ENCODE peak calls at places on chromosomes 4 and X, in eight cellular contexts. D is suprapubic skin; B is HEK293T; E is activated T-helper 9 cell treated with anti-CD3 and anti-CD28 coated beads, Interleukin-2, amount 50 U/mL, for 16 hours; W is activated T-helper 2 cell treated with anti-CD3 and anti-CD28 coated beads, Interferon-gamma antibody, Interleukin-2, Interleukin-4, amounts not matched to agents 10 μg/mL and 5 μg/mL and 100 μg/mL, durations not matched to agents 14 hours and 24 hours and 36 hours; I is tibial nerve; A is activated T-cell treated with anti-CD3 and anti-CD28 coated beads, Interleukin-2, amount 50 U/mL, for 72 hours; T is AG08396. Z is an unnamed sample.

GRCh38 chr4:168612435-168613139 is 115.7 kb downstream of the PALLD start:
- DNase-seq in D (no peak), B (no peak), E (no peak), W (no peak), I (no peak), A (no peak), T (peak), Z (no peak)

GRCh38 chr4:89799071-89799470 is 37.9 kb downstream of the SNCA start:
- DNase-seq in D (no peak), B (no peak), E (no peak), W (no peak), I (no peak), A (no peak), T (no peak), Z (no peak)

GRCh38 chrX:51804741-51805140 is 61.5 kb downstream of the GSPT2 start:
- DNase-seq in D (no peak), B (no peak), E (no peak), W (no peak), I (no peak), A (no peak), T (no peak), Z (no peak)

GRCh38 chr4:51895816-51896408 is 53.0 kb downstream of the DCUN1D4 start:
- DNase-seq in D (no peak), B (peak), E (peak), W (peak), I (peak), A (peak), T (peak), Z (peak)

GRCh38 chrX:129534816-129535578 is 5.1 kb upstream of the OCRL start:
- DNase-seq in D (no peak), B (no peak), E (no peak), W (no peak), I (no peak), A (no peak), T (peak), Z (no peak)

GRCh38 chr4:2745981-2746806 is 9.9 kb downstream of the TNIP2 start:
- DNase-seq in D (no peak), B (no peak), E (peak), W (peak), I (no peak), A (peak), T (peak), Z (peak)

GRCh38 chrX:86946569-86946968 is 571.0 kb upstream of the KLHL4 start:
- DNase-seq in D (no peak), B (peak), E (no peak), W (no peak), I (no peak), A (peak), T (peak), Z (no peak)

GRCh38 chrX:54043084-54043483 is 1.2 kb downstream of the PHF8 start:
- DNase-seq in D (no peak), B (no peak), E (no peak), W (no peak), I (no peak), A (no peak), T (no peak), Z (peak)

GRCh38 chrX:1836683-1837082 is 221.8 kb downstream of the ASMT start:
- DNase-seq in D (no peak), B (no peak), E (no peak), W (no peak), I (no peak), A (no peak), T (no peak), Z (no peak)

GRCh38 chrX:53930513-53931380 is 113.5 kb downstream of the PHF8 start:
- DNase-seq in D (no peak), B (no peak), E (no peak), W (no peak), I (no peak), A (no peak), T (no peak), Z (no peak)

GRCh38 chr4:145293658-145294057 is 113.3 kb upstream of the OTUD4 start:
- DNase-seq in D (no peak), B (no peak), E (no peak), W (no peak), I (no peak), A (no peak), T (no peak), Z (no peak)

GRCh38 chrX:20606831-20607230 is 340.1 kb upstream of the RPS6KA3 start:
- DNase-seq in D (no peak), B (no peak), E (no peak), W (no peak), I (no peak), A (no peak), T (no peak), Z (no peak)

GRCh38 chrX:108148524-108148923 is 56.9 kb downstream of the ATG4A start:
- DNase-seq in D (no peak), B (no peak), E (no peak), W (no peak), I (no peak), A (peak), T (no peak), Z (peak)

GRCh38 chrX:75086731-75087195 is 69.3 kb downstream of the ABCB7 start:
- DNase-seq in D (no peak), B (no peak), E (no peak), W (no peak), I (no peak), A (no peak), T (no peak), Z (no peak)

GRCh38 chrX:154096140-154097002 is 1.1 kb downstream of the MECP2 start:
- DNase-seq in D (no peak), B (no peak), E (no peak), W (peak), I (no peak), A (peak), T (peak), Z (peak)

GRCh38 chrX:30308263-30309138 is 689 bp downstream of the NR0B1 start:
- DNase-seq in D (no peak), B (peak), E (no peak), W (no peak), I (no peak), A (peak), T (peak), Z (no peak)

GRCh38 chrX:128464091-128464490 is 411.9 kb upstream of the ACTRT1 start:
- DNase-seq in D (no peak), B (no peak), E (no peak), W (no peak), I (no peak), A (no peak), T (no peak), Z (no peak)

GRCh38 chrX:2627272-2627867 is 63.7 kb upstream of the CD99 start:
- DNase-seq in D (no peak), B (peak), E (no peak), W (no peak), I (no peak), A (peak), T (peak), Z (peak)

GRCh38 chrX:10120828-10121227 is 35.9 kb upstream of the CLCN4 start:
- DNase-seq in D (no peak), B (no peak), E (no peak), W (no peak), I (no peak), A (no peak), T (no peak), Z (no peak)

GRCh38 chr4:172997217-172997609 is 171.4 kb upstream of the GALNT7 start:
- DNase-seq in D (no peak), B (no peak), E (no peak), W (no peak), I (no peak), A (no peak), T (no peak), Z (no peak)

GRCh38 chr4:161360982-161361381 is 802.8 kb downstream of the FSTL5 start:
- DNase-seq in D (no peak), B (no peak), E (no peak), W (no peak), I (no peak), A (no peak), T (no peak), Z (no peak)

GRCh38 chr4:26273308-26273980 is 47.4 kb upstream of the RBPJ start:
- DNase-seq in D (no peak), B (no peak), E (no peak), W (no peak), I (no peak), A (no peak), T (no peak), Z (no peak)

GRCh38 chr4:12965334-12965733 is 518.8 kb downstream of the RAB28 start:
- DNase-seq in D (no peak), B (no peak), E (no peak), W (no peak), I (no peak), A (no peak), T (no peak), Z (no peak)

Z was measured in activated CD8-positive, alpha-beta T cell treated with anti-CD3 and anti-CD28 coated beads for 36 hours.